ENCODE peak calls at places on chromosome 14, in five cellular contexts. One of them, this sample, is unnamed.

GRCh38 chr14:74593241-74593985 is 18.6 kb downstream of the LTBP2 start:
- DNase-seq in PC-3: no peak
- DNase-seq in GM06990: no peak
- DNase-seq in cardiac muscle cell: no peak
- DNase-seq in right lobe of liver: no peak
- DNase-seq in this sample: no peak

GRCh38 chr14:104094709-104095425 is 9.4 kb downstream of the ASPG start:
- DNase-seq in PC-3: peak; percentile 70
- DNase-seq in GM06990: peak; percentile 66
- DNase-seq in right lobe of liver: peak; percentile 73
- DNase-seq in cardiac muscle cell: peak; percentile 74
- DNase-seq in this sample: no peak

GRCh38 chr14:69543341-69544249 is 31.1 kb downstream of the CCDC177 start:
- DNase-seq in GM06990: no peak
- DNase-seq in cardiac muscle cell: no peak
- DNase-seq in PC-3: peak; percentile 95
- DNase-seq in right lobe of liver: no peak
- DNase-seq in this sample: no peak

GRCh38 chr14:59038746-59039145 is 149.7 kb upstream of the DAAM1 start:
- DNase-seq in PC-3: no peak
- DNase-seq in GM06990: no peak
- DNase-seq in right lobe of liver: no peak
- DNase-seq in cardiac muscle cell: no peak
- DNase-seq in this sample: no peak

GRCh38 chr14:90576581-90576980 is 179.8 kb downstream of the CALM1 start:
- DNase-seq in PC-3: no peak
- DNase-seq in GM06990: no peak
- DNase-seq in right lobe of liver: no peak
- DNase-seq in cardiac muscle cell: no peak
- DNase-seq in this sample: no peak

GRCh38 chr14:99321955-99322730 is 50.1 kb upstream of the BCL11B start:
- DNase-seq in GM06990: no peak
- DNase-seq in PC-3: no peak
- DNase-seq in right lobe of liver: no peak
- DNase-seq in cardiac muscle cell: no peak
- DNase-seq in this sample: no peak

GRCh38 chr14:29529418-29529817 is 398.2 kb downstream of the PRKD1 start:
- DNase-seq in right lobe of liver: no peak
- DNase-seq in cardiac muscle cell: no peak
- DNase-seq in GM06990: no peak
- DNase-seq in PC-3: peak; percentile 20
- DNase-seq in this sample: no peak

GRCh38 chr14:81784084-81784483 is 250.4 kb upstream of the SEL1L start:
- DNase-seq in GM06990: no peak
- DNase-seq in right lobe of liver: no peak
- DNase-seq in cardiac muscle cell: no peak
- DNase-seq in PC-3: no peak
- DNase-seq in this sample: no peak

GRCh38 chr14:61573748-61574513 is 121.4 kb upstream of the HIF1A start:
- DNase-seq in right lobe of liver: no peak
- DNase-seq in PC-3: peak; percentile 81
- DNase-seq in cardiac muscle cell: no peak
- DNase-seq in GM06990: no peak
- DNase-seq in this sample: no peak

GRCh38 chr14:57254884-57255283 is 13.8 kb downstream of the EXOC5 start:
- DNase-seq in cardiac muscle cell: no peak
- DNase-seq in GM06990: no peak
- DNase-seq in right lobe of liver: no peak
- DNase-seq in PC-3: no peak
- DNase-seq in this sample: no peak

GRCh38 chr14:64474698-64475097 is 9.4 kb downstream of the AKAP5 start:
- DNase-seq in GM06990: no peak
- DNase-seq in right lobe of liver: no peak
- DNase-seq in PC-3: no peak
- DNase-seq in cardiac muscle cell: no peak
- DNase-seq in this sample: no peak

GRCh38 chr14:64478634-64479250 is 13.4 kb downstream of the AKAP5 start:
- DNase-seq in right lobe of liver: no peak
- DNase-seq in GM06990: no peak
- DNase-seq in PC-3: peak; percentile 64
- DNase-seq in cardiac muscle cell: no peak
- DNase-seq in this sample: no peak

GRCh38 chr14:64474041-64474440 is 8.7 kb downstream of the AKAP5 start:
- DNase-seq in GM06990: no peak
- DNase-seq in right lobe of liver: no peak
- DNase-seq in PC-3: no peak
- DNase-seq in cardiac muscle cell: no peak
- DNase-seq in this sample: no peak

GRCh38 chr14:64475585-64476273 is 10.4 kb downstream of the AKAP5 start:
- DNase-seq in PC-3: no peak
- DNase-seq in GM06990: no peak
- DNase-seq in cardiac muscle cell: no peak
- DNase-seq in right lobe of liver: no peak
- DNase-seq in this sample: no peak

GRCh38 chr14:64476438-64476837 is 11.1 kb downstream of the AKAP5 start:
- DNase-seq in cardiac muscle cell: no peak
- DNase-seq in right lobe of liver: no peak
- DNase-seq in GM06990: no peak
- DNase-seq in PC-3: no peak
- DNase-seq in this sample: no peak
- H3K4me3 ChIP-seq in cardiac muscle cell: no peak overlapping the region
- H3K4me3 ChIP-seq in right lobe of liver: no peak overlapping the region
- H3K4me3 ChIP-seq in GM06990: no peak overlapping the region
- H3K4me3 ChIP-seq in PC-3: no peak overlapping the region
- H3K4me3 ChIP-seq in this sample: no peak overlapping the region

DNA sequence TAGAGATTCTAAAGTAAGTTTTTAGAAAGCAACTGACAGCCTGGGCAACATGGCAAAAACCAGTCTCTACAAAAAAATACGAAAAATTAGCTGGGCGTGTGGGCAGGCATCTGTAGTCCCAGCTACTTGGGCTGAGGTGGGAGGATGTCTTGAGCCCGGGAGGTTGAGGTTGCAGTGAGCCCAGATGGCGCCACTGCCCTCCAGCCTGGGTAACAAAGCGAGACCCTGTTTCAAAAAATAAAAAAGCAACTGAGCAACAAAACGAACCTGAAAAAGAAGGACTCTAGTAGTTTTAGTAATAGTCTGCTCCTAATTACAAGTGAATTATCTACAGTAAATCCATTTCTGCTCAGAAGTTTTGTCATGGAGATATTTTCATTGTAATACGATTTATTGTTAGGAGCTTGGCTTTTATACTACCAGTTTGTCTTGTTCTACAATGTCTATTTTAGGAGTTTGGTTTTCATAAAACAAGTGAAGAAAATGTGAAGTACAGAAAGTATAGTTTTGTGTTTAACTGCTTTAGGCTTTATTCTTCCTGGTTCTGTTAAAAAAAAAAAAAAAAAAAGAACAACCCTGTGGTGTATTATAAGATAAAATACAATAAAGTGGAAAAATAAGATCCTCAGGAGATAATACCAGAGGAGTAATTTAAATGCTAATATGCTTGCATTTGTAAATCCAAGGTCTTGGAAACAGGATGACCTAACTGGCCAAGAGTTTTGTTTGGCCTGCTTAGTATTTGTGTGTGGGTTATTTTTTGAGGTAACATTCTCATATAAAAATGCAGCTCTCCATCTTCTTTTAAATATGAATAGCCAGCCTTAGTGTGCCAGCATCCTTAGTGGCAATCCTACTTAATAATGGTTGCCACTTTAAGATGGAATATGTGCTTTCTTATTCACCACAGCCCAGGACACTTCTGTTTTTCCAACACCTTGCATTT is 2.8 kb downstream of the TMX1 start:
- DNase-seq in PC-3: no peak
- DNase-seq in cardiac muscle cell: no peak
- DNase-seq in GM06990: no peak
- DNase-seq in right lobe of liver: no peak
- DNase-seq in this sample: no peak
- TF ChIP-seq CTCF in PC-3: peak; percentile 38
- TF ChIP-seq CTCF in cardiac muscle cell: no peak
- TF ChIP-seq CTCF in GM06990: peak; percentile 41
- TF ChIP-seq CTCF in right lobe of liver: no peak
- TF ChIP-seq CTCF in this sample: no peak

GRCh38 chr14:60061371-60061770 is 30.4 kb upstream of the PCNX4 start:
- DNase-seq in GM06990: no peak
- DNase-seq in PC-3: peak; percentile 99
- DNase-seq in cardiac muscle cell: no peak
- DNase-seq in right lobe of liver: no peak
- DNase-seq in this sample: no peak
- H3K4me3 ChIP-seq in GM06990: no peak overlapping the region
- H3K4me3 ChIP-seq in PC-3: peak overlapping the region; percentile 6
- H3K4me3 ChIP-seq in cardiac muscle cell: no peak overlapping the region
- H3K4me3 ChIP-seq in right lobe of liver: no peak overlapping the region
- H3K4me3 ChIP-seq in this sample: no peak overlapping the region

DNA sequence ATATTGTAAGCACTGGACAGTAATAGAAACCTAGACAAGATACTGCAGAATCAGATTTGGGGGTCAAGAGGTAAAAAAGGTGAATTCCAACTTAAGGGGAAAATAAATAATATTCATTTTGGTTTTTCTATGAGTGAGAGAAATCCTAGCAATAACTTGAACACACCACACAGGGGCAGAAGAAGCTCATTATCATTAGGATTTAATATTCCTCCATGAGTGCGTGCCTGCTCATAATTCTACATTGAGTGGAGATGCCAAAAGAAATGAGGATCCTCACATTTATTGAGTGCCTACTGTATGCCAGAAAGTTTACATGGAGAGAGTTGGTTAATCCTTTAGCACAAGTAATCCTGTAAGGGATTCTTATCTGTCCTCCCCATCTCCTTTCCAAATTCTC is 40.5 kb upstream of the C14orf132 start:
- DNase-seq in GM06990: no peak
- DNase-seq in right lobe of liver: no peak
- DNase-seq in cardiac muscle cell: peak; percentile 14
- DNase-seq in PC-3: peak; percentile 33
- DNase-seq in this sample: no peak
- TF ChIP-seq CTCF in GM06990: peak; percentile 24
- TF ChIP-seq CTCF in right lobe of liver: peak; percentile 50
- TF ChIP-seq CTCF in cardiac muscle cell: peak; percentile 47
- TF ChIP-seq CTCF in PC-3: peak; percentile 44
- TF ChIP-seq CTCF in this sample: peak; percentile 48

This sample was measured in retinal pigment epithelial cell.